ENCODE peak calls at places on chromosomes 12 and 14, in nine cellular contexts. R is breast epithelium, P is transverse colon, Y is K562, D is spleen, S is H1, V is stomach, K is HepG2, Z is GM12892. J is an unnamed sample.

GRCh38 chr14:56150645-56151345 is 32.6 kb downstream of the PELI2 start:
- DNase-seq in D (no peak), R (no peak), V (no peak), K (no peak), Z (no peak), S (no peak), Y (no peak), P (no peak), J (no peak)

GRCh38 chr14:76514599-76514998 is 138.7 kb downstream of the ESRRB start:
- DNase-seq in R (no peak), K (peak), D (peak), P (no peak), V (no peak), Y (peak), S (no peak), Z (no peak), J (peak)

GRCh38 chr12:130470969-130471368 is 133.3 kb downstream of the PIWIL1 start:
- DNase-seq in S (no peak), Z (no peak), K (no peak), P (no peak), Y (no peak), R (no peak), D (no peak), V (no peak), J (no peak)

GRCh38 chr14:26867171-26867757 is 269.4 kb upstream of the NOVA1 start:
- DNase-seq in S (no peak), P (no peak), Y (no peak), R (no peak), Z (no peak), K (no peak), V (no peak), D (no peak), J (no peak)

GRCh38 chr12:128801879-128802391 is 21.8 kb downstream of the SLC15A4 start:
- DNase-seq in D (peak), Y (no peak), S (no peak), K (no peak), V (no peak), P (no peak), Z (no peak), R (no peak), J (no peak)

GRCh38 chr12:56628671-56629458 is 1.3 kb downstream of the BAZ2A start:
- DNase-seq in R (peak), Z (no peak), Y (peak), S (no peak), P (peak), D (peak), V (peak), K (peak), J (no peak)

GRCh38 chr14:104882991-104883660 is 18.1 kb downstream of the CEP170B start:
- DNase-seq in V (no peak), P (no peak), S (no peak), Y (no peak), Z (no peak), R (no peak), K (no peak), D (peak), J (no peak)

GRCh38 chr12:98211914-98212695 is 303.3 kb upstream of the TMPO start:
- DNase-seq in V (no peak), Z (no peak), D (no peak), K (no peak), Y (no peak), R (no peak), S (no peak), P (no peak), J (no peak)

GRCh38 chr14:103803661-103804060 is 43.7 kb downstream of the PPP1R13B start:
- DNase-seq in Y (no peak), D (no peak), V (no peak), S (no peak), P (no peak), K (no peak), R (no peak), Z (no peak), J (no peak)

GRCh38 chr14:55540847-55541773 is 38.9 kb upstream of the KTN1 start:
- DNase-seq in P (no peak), K (no peak), Y (no peak), Z (no peak), S (no peak), V (no peak), D (no peak), R (no peak), J (no peak)

GRCh38 chr14:85172290-85172689 is 357.7 kb upstream of the FLRT2 start:
- DNase-seq in S (no peak), Z (no peak), R (no peak), K (no peak), P (no peak), Y (no peak), D (no peak), V (no peak), J (no peak)

GRCh38 chr14:57865450-57866198 is at the start of gene SLC35F4:
- DNase-seq in K (no peak), Y (peak), R (no peak), P (no peak), D (no peak), Z (peak), S (peak), V (no peak), J (no peak)

GRCh38 chr14:72443991-72444431 is 449.9 kb downstream of the DPF3 start:
- DNase-seq in D (no peak), P (no peak), S (no peak), Z (no peak), V (no peak), K (no peak), R (no peak), Y (no peak), J (no peak)

GRCh38 chr12:67981236-67982164 is 7.7 kb upstream of the IFNG-AS1 start:
- DNase-seq in Z (no peak), R (no peak), P (no peak), V (no peak), K (no peak), S (no peak), Y (no peak), D (no peak), J (no peak)

GRCh38 chr14:24259282-24260025 is 3.5 kb downstream of the TGM1 start:
- DNase-seq in V (no peak), Z (no peak), S (no peak), Y (no peak), K (no peak), P (no peak), D (peak), R (peak), J (no peak)

GRCh38 chr12:56084958-56085543 is 5.1 kb downstream of the ERBB3 start:
- DNase-seq in S (no peak), D (no peak), Y (peak), Z (no peak), R (no peak), K (no peak), V (peak), P (peak), J (no peak)

GRCh38 chr14:37894463-37894862 is 299.0 kb downstream of the TTC6 start:
- DNase-seq in P (no peak), V (no peak), D (no peak), Z (no peak), K (no peak), R (no peak), Y (no peak), S (peak), J (no peak)

GRCh38 chr12:96981053-96981452 is 74.0 kb downstream of the NEDD1 start:
- DNase-seq in R (peak), Y (no peak), K (no peak), Z (no peak), D (no peak), V (no peak), P (no peak), S (no peak), J (no peak)

GRCh38 chr12:94650143-94651056 is at the start of gene TMCC3:
- DNase-seq in V (peak), P (peak), Y (no peak), K (no peak), R (no peak), S (no peak), D (peak), Z (peak), J (peak)

GRCh38 chr14:34650786-34651584 is 21.0 kb upstream of the SNX6 start:
- DNase-seq in K (no peak), Y (no peak), R (no peak), Z (no peak), P (no peak), D (no peak), S (no peak), V (no peak), J (no peak)

GRCh38 chr12:50110127-50110761 is 1.8 kb upstream of the COX14 start:
- DNase-seq in R (peak), Y (peak), D (peak), Z (peak), K (peak), P (peak), S (no peak), V (peak), J (no peak)

GRCh38 chr14:75460402-75460801 is 32.6 kb downstream of the JDP2 start:
- DNase-seq in P (no peak), V (no peak), S (no peak), Z (no peak), D (no peak), K (no peak), Y (no peak), R (no peak), J (no peak)

GRCh38 chr12:100962086-100962712 is 167.6 kb downstream of the ANO4 start:
- DNase-seq in K (no peak), D (no peak), Z (no peak), V (no peak), P (no peak), Y (no peak), S (no peak), R (no peak), J (no peak)

GRCh38 chr14:88933203-88933602 is 108.8 kb downstream of the TTC8 start:
- DNase-seq in P (no peak), Z (no peak), V (no peak), Y (no peak), R (no peak), D (no peak), S (no peak), K (no peak), J (no peak)

GRCh38 chr12:103997277-103997900 is 31.7 kb downstream of the TDG start:
- DNase-seq in Y (peak), D (no peak), P (peak), S (no peak), K (no peak), Z (no peak), V (no peak), R (no peak), J (no peak)

GRCh38 chr14:64772394-64772950 is 68.2 kb downstream of the PLEKHG3 start:
- DNase-seq in R (no peak), P (no peak), S (no peak), D (peak), Z (no peak), V (no peak), K (peak), Y (no peak), J (no peak)

GRCh38 chr14:53927171-53927570 is 29.5 kb downstream of the BMP4 start:
- DNase-seq in P (no peak), D (no peak), R (no peak), Z (no peak), S (no peak), Y (no peak), V (no peak), K (peak), J (no peak)

GRCh38 chr12:93090768-93091172 is 161.7 kb upstream of the EEA1 start:
- DNase-seq in S (no peak), D (no peak), K (no peak), P (no peak), R (no peak), V (no peak), Y (no peak), Z (no peak), J (no peak)

GRCh38 chr14:37585101-37585479 is 10.0 kb downstream of the FOXA1 start:
- DNase-seq in P (peak), R (peak), V (peak), K (no peak), S (no peak), Z (no peak), D (no peak), Y (no peak), J (no peak)

GRCh38 chr14:52922656-52923055 is 28.2 kb downstream of the FERMT2 start:
- DNase-seq in Z (no peak), D (no peak), S (no peak), Y (no peak), K (no peak), V (no peak), R (no peak), P (no peak), J (no peak)
- TF ChIP-seq POLR2AphosphoS5 in Z (no peak), D (no peak), S (no peak), Y (no peak), K (no peak), V (no peak), R (no peak), P (no peak), J (no peak)

GRCh38 chr12:71576546-71576945 is 87.1 kb downstream of the ZFC3H1 start:
- DNase-seq in R (no peak), V (no peak), K (no peak), Z (no peak), S (no peak), Y (no peak), D (no peak), P (no peak), J (no peak)
- TF ChIP-seq POLR2A in R (no peak), V (no peak), K (no peak), Z (no peak), S (no peak), Y (no peak), D (no peak), P (no peak), J (no peak)

DNA sequence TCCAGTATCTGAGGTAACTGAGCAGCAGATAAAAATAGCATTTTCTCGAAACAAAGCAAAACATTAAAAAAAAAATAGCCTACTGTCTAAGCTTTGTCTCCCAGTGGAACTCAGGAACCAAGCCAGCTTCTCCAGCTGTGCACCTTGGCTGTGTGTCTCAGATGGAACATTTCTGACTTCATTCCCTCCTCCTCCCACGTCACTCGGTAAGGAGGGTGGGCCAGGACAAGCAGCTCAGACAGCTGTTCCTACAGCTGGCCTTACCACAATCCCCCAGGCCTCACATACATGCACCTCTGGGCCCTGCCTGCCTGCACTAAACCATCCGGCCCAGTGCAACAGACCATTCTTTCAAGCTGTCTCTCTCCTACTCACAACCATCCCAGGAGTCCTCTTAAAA is 249.7 kb downstream of the DAD1 start:
- DNase-seq in Y (peak), P (peak), Z (no peak), S (no peak), K (no peak), V (peak), D (no peak), R (peak), J (no peak)
- TF ChIP-seq POLR2AphosphoS5 in Y (no peak), P (peak), Z (no peak), S (no peak), K (no peak), V (peak), D (no peak), R (no peak), J (no peak)

GRCh38 chr12:124917135-124917840 is 2.8 kb upstream of the UBC start:
- DNase-seq in P (peak), V (peak), Z (peak), Y (peak), K (peak), R (peak), S (peak), D (peak), J (no peak)
- TF ChIP-seq POLR2A in P (peak), V (no peak), Z (peak), Y (peak), K (peak), R (peak), S (no peak), D (peak), J (peak)

GRCh38 chr14:99596071-99596627 is 7.9 kb downstream of the CCDC85C start:
- DNase-seq in R (peak), P (peak), Y (no peak), S (no peak), Z (no peak), K (no peak), D (no peak), V (peak), J (no peak)
- TF ChIP-seq POLR2AphosphoS5 in R (no peak), P (no peak), Y (no peak), S (no peak), Z (no peak), K (no peak), D (no peak), V (peak), J (no peak)

GRCh38 chr12:108565976-108566375 is 3.6 kb downstream of the ISCU start:
- DNase-seq in D (peak), R (peak), S (no peak), K (no peak), Z (no peak), P (peak), V (peak), Y (no peak), J (no peak)
- TF ChIP-seq POLR2A in D (no peak), R (no peak), S (no peak), K (no peak), Z (peak), P (no peak), V (no peak), Y (no peak), J (no peak)

GRCh38 chr12:106134294-106134949 is 4.3 kb downstream of the NUAK1 start:
- DNase-seq in K (no peak), Y (no peak), R (no peak), P (no peak), D (no peak), S (no peak), Z (no peak), V (no peak), J (no peak)

GRCh38 chr12:106135075-106135474 is 3.7 kb downstream of the NUAK1 start:
- DNase-seq in S (no peak), P (no peak), V (no peak), R (no peak), K (no peak), Y (no peak), Z (no peak), D (no peak), J (no peak)

GRCh38 chr12:106137456-106138278 is 1.1 kb downstream of the NUAK1 start:
- DNase-seq in K (no peak), R (no peak), V (no peak), Y (no peak), S (no peak), P (no peak), D (no peak), Z (no peak), J (no peak)

GRCh38 chr12:106135781-106136180 is 3.0 kb downstream of the NUAK1 start:
- DNase-seq in Y (no peak), S (no peak), Z (no peak), D (no peak), R (no peak), P (no peak), K (no peak), V (no peak), J (no peak)

DNA sequence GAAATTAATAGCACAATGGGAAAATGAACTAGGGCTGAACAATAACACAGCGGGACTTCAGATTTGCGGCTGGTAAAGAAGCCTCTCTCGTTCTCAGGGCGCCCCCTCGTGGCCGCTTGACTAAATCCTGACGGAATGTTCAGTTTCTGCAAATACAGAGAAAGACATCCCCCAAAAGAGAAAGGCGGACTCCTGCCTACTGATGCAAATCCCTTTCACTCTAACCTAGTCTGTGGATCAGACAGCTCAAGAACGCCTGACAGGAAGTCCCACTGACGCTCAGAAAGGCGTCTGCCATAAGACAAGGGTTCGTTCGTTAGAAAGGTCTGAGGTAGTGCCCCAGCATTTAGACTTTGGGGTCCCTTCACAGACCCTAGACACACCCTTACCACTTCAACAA is 2.5 kb downstream of the NUAK1 start:
- DNase-seq in P (peak), D (peak), Y (peak), V (peak), Z (no peak), S (peak), R (peak), K (peak), J (peak)
- TF ChIP-seq POLR2AphosphoS5 in P (no peak), D (no peak), Y (no peak), V (peak), Z (no peak), S (no peak), R (peak), K (no peak), J (no peak)

GRCh38 chr12:95648990-95649791 is 97.9 kb upstream of the USP44 start:
- DNase-seq in S (no peak), Y (no peak), V (no peak), Z (no peak), P (no peak), D (no peak), R (peak), K (no peak), J (no peak)

GRCh38 chr12:95658386-95658785 is 107.1 kb upstream of the USP44 start:
- DNase-seq in S (no peak), K (no peak), Y (no peak), D (no peak), P (no peak), Z (no peak), V (no peak), R (no peak), J (no peak)

GRCh38 chr12:95653761-95654546 is 102.7 kb upstream of the USP44 start:
- DNase-seq in S (no peak), Z (no peak), V (no peak), K (peak), Y (no peak), P (no peak), R (no peak), D (no peak), J (no peak)
- TF ChIP-seq POLR2A in S (no peak), Z (no peak), V (no peak), K (no peak), Y (no peak), P (no peak), R (no peak), D (no peak), J (no peak)

DNA sequence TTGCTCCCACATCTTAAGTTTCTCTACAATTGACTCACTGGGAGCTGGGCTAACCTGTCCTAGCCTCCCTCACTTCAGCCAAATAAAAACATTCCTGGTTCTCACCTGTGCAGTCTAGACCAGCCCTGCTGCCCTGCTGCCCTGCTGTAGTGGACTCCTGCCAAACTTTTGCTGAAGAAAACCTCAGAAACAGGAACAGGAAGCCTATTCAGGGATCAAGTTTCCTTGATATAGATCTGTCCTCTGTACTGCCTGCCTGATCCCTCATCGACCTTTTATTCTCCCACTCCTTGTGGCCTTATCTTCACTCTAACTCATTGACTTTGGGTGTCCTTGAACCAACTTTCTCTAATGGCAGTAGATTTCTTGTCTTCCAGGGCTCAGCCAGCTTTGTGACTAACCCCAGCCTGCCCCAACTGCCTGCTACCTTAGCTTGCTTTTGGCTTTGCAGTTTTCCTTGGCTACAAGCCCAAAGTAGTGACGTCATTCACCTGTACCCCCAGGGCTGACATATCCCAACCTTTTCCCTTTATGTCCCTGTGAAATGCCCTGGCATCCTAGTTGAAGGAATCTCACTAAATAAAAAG is 234.8 kb downstream of the DUSP6 start:
- DNase-seq in S (no peak), K (peak), Y (peak), V (peak), D (no peak), P (peak), R (peak), Z (no peak), J (no peak)
- TF ChIP-seq POLR2AphosphoS5 in S (no peak), K (no peak), Y (no peak), V (peak), D (no peak), P (no peak), R (no peak), Z (no peak), J (no peak)

J was measured in GM12891.